ENCODE peak calls at places on chromosome 2, in seven cellular contexts. P is heart right ventricle, U is mucosa of descending colon, B is PC-3, E is right lobe of liver, A is pancreas, Z is right cardiac atrium. J is an unnamed sample. For H3K4me1, the result is how much of the 10 kb centered on the place peaks cover.

GRCh38 chr2:30716117-30716900 is 90.9 kb downstream of the CAPN13 start:
- ATAC-seq in B (no peak), Z (no peak), A (peak), P (no peak), E (peak), U (no peak), J (no peak)

GRCh38 chr2:158990397-158991209 is 22.2 kb downstream of the TANC1 start:
- ATAC-seq in E (no peak), A (no peak), Z (no peak), U (no peak), B (peak), P (no peak), J (no peak)

GRCh38 chr2:20122864-20123263 is 71.4 kb upstream of the LAPTM4A start:
- ATAC-seq in U (no peak), A (no peak), Z (no peak), E (no peak), B (no peak), P (no peak), J (no peak)

GRCh38 chr2:24721470-24721869 is 71.7 kb downstream of the PTRHD1 start:
- ATAC-seq in E (peak), U (peak), P (peak), A (peak), Z (peak), B (peak), J (peak)

GRCh38 chr2:88692187-88692586 is 714 bp downstream of the RPIA start:
- ATAC-seq in Z (no peak), U (peak), E (no peak), B (no peak), A (peak), P (no peak), J (no peak)

GRCh38 chr2:39875182-39875913 is 96.3 kb upstream of the THUMPD2 start:
- ATAC-seq in P (peak), A (peak), B (peak), Z (peak), E (no peak), U (peak), J (peak)

GRCh38 chr2:11364565-11364887 is 20.1 kb upstream of the ROCK2 start:
- ATAC-seq in P (no peak), A (no peak), Z (no peak), E (no peak), U (no peak), B (no peak), J (no peak)

GRCh38 chr2:216685327-216685875 is 9.9 kb downstream of the IGFBP5 start:
- ATAC-seq in E (no peak), U (no peak), B (no peak), Z (no peak), P (no peak), A (no peak), J (no peak)

GRCh38 chr2:15705310-15705709 is 113.6 kb downstream of the DDX1 start:
- ATAC-seq in U (no peak), A (no peak), Z (no peak), P (no peak), E (no peak), B (no peak), J (no peak)

GRCh38 chr2:135743860-135744259 is 2.2 kb downstream of the UBXN4 start:
- ATAC-seq in A (no peak), E (no peak), B (no peak), Z (no peak), U (no peak), P (no peak), J (no peak)
- H3K4me1 ChIP-seq in A (under half), E (under half), B (under half), Z (under half), U (under half), P (under half), J (under half)

GRCh38 chr2:101402637-101403036 is 15.3 kb upstream of the CREG2 start:
- ATAC-seq in Z (no peak), E (no peak), P (no peak), B (no peak), A (no peak), U (no peak), J (no peak)
- H3K4me1 ChIP-seq in Z (under half), E (under half), P (under half), B (under half), A (under half), U (under half), J (under half)

GRCh38 chr2:62413116-62413663 is 92.8 kb downstream of the TMEM17 start:
- ATAC-seq in A (no peak), B (no peak), Z (no peak), E (no peak), P (no peak), U (no peak), J (no peak)
- H3K4me1 ChIP-seq in A (under half), B (under half), Z (under half), E (under half), P (under half), U (under half), J (under half)

DNA sequence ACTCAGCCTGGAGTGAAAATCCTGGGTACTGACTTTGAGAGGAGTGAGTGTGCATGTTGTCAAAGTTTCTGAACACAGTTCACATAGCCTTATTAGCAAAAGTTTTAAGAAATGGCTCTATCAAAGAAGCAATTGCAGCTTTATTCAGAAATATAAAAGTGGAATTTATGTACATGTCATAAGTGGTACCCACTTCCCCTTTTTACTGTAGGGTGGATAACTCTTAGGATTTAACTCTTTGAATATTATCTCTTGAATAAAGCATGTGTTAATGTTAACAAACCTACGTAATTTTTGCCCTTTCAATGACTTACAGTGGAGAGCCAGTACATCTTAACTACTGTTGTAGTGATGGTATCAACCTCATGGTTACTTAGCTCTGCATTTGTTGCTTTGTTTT is 8.7 kb downstream of the NABP1 start:
- ATAC-seq in A (no peak), U (no peak), Z (no peak), E (no peak), P (no peak), B (no peak), J (no peak)
- H3K4me1 ChIP-seq in A (under half), U (under half), Z (under half), E (under half), P (under half), B (half or more), J (under half)

DNA sequence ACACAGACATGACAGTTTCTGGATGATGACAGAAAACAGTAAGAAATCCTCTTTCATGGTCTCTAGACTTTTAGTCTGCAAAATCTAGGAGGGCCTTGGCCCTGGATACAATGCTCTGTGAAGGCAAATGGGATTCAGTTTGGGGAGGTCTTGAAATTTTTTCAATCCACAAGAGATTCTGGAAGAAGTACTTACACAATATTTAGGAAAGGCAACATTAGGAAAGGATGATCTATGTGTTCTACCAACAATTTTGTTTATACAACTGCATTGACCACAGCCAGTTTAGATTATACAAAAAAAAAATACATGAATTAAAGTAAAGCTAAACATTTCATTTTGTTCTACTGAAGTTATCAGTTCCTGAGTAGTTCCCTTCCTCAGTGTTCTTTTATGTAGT is 208.0 kb downstream of the SRBD1 start:
- ATAC-seq in E (no peak), U (no peak), Z (no peak), P (no peak), A (no peak), B (no peak), J (no peak)
- H3K4me1 ChIP-seq in E (under half), U (under half), Z (under half), P (under half), A (under half), B (under half), J (under half)

DNA sequence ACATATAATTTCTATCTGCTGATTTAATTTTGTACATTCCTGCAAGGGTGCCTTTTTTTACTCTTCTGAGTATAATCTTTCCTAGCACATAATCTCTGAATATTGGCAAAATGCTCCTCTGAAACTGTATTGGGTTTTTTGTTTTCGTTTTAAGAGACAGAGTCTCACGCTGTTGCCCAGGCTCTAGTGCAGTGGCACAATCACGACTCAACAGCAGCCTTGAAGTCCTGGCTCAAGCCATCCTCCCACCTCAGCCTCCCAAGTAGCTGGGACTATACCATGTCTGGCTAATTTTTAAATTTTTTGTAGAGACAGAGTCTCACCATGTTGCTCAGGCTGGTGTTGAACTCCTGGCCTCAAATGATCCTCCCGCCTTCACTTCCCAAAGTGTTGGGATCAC is 104.9 kb downstream of the SPTBN1 start:
- ATAC-seq in B (no peak), Z (no peak), U (no peak), E (no peak), A (no peak), P (no peak), J (no peak)
- H3K4me1 ChIP-seq in B (under half), Z (under half), U (under half), E (under half), A (under half), P (half or more), J (half or more)